ENCODE peak calls at places on chromosomes 16 and 17, in four cellular contexts. K is Calu3, P is fibroblast of the aortic adventitia, S is NCI-H748 treated with DMSO at 0.1 percent for 48 hours. M is an unnamed sample.

GRCh38 chr16:76265434-76266045 is 11.7 kb upstream of the CNTNAP4 start:
- DNase-seq in S (no peak), K (peak), P (peak), M (peak)

GRCh38 chr16:53061256-53061655 is 6.5 kb downstream of the CHD9 start:
- DNase-seq in K (no peak), P (no peak), S (no peak), M (no peak)

GRCh38 chr17:15954222-15954621 is 9.3 kb downstream of the ADORA2B start:
- DNase-seq in P (peak), K (peak), S (no peak), M (no peak)

GRCh38 chr17:1083451-1084187 is 86.7 kb downstream of the TIMM22 start:
- DNase-seq in P (no peak), K (no peak), S (no peak), M (no peak)

GRCh38 chr17:36675250-36675649 is 73.9 kb downstream of the MRM1 start:
- DNase-seq in K (no peak), P (no peak), S (no peak), M (no peak)

GRCh38 chr17:64775701-64776570 is 113.8 kb upstream of the SMURF2 start:
- DNase-seq in S (no peak), K (no peak), P (no peak), M (no peak)

GRCh38 chr17:34321981-34322380 is 2.7 kb downstream of the CCL8 start:
- DNase-seq in S (no peak), K (no peak), P (no peak), M (no peak)

GRCh38 chr17:78738245-78738644 is 43.8 kb downstream of the CYTH1 start:
- DNase-seq in P (no peak), S (no peak), K (no peak), M (no peak)

GRCh38 chr17:48051706-48052486 is 3.7 kb downstream of the NFE2L1 start:
- DNase-seq in S (no peak), K (no peak), P (peak), M (no peak)

GRCh38 chr16:11977206-11978041 is 890 bp downstream of the SNX29 start:
- DNase-seq in K (no peak), S (no peak), P (peak), M (no peak)

GRCh38 chr17:7191571-7192270 is 12.6 kb upstream of the ASGR1 start:
- DNase-seq in S (no peak), P (no peak), K (peak), M (no peak)

GRCh38 chr17:69213059-69213813 is 15.4 kb downstream of the ABCA10 start:
- DNase-seq in P (no peak), S (no peak), K (no peak), M (no peak)

GRCh38 chr17:78899361-78900260 is 3.4 kb downstream of the CEP295NL start:
- DNase-seq in K (peak), P (peak), S (no peak), M (no peak)

GRCh38 chr17:68182940-68183551 is 64.8 kb upstream of the AMZ2 start:
- DNase-seq in K (no peak), P (no peak), S (no peak), M (no peak)

GRCh38 chr16:30484887-30485286 is 12.3 kb downstream of the ITGAL start:
- DNase-seq in P (no peak), S (no peak), K (no peak), M (no peak)

GRCh38 chr17:13367154-13367553 is 234.6 kb downstream of the HS3ST3A1 start:
- DNase-seq in S (no peak), K (no peak), P (no peak), M (no peak)

GRCh38 chr16:938136-938535 is 32.6 kb downstream of the LMF1 start:
- DNase-seq in K (no peak), P (no peak), S (no peak), M (no peak)

GRCh38 chr16:47664653-47665325 is 203.7 kb downstream of the PHKB start:
- DNase-seq in K (no peak), S (no peak), P (peak), M (no peak)

GRCh38 chr17:76670020-76670707 is 26.6 kb upstream of the ST6GALNAC1 start:
- DNase-seq in K (no peak), P (no peak), S (no peak), M (no peak)

GRCh38 chr17:59762022-59762825 is 54.8 kb downstream of the VMP1 start:
- DNase-seq in P (peak), S (no peak), K (no peak), M (no peak)

GRCh38 chr17:7367083-7367482 is 12.1 kb downstream of the TMEM95 start:
- DNase-seq in P (no peak), K (no peak), S (no peak), M (no peak)

GRCh38 chr17:10183931-10184930 is 14.2 kb downstream of the GAS7 start:
- DNase-seq in P (no peak), K (no peak), S (no peak), M (no peak)

GRCh38 chr17:7548585-7549400 is at the start of gene TNFSF12:
- DNase-seq in S (no peak), K (peak), P (peak), M (no peak)

GRCh38 chr17:76537578-76538280 is at the start of gene CYGB:
- DNase-seq in S (no peak), P (peak), K (no peak), M (no peak)

M was measured in NCI-H2081 treated with DMSO at 0.1 percent for 48 hours.